ENCODE peak calls at places on chromosomes 4 and X, in six cellular contexts. One of them, this sample, is unnamed.

GRCh38 chr4:38062088-38062893 is 102.1 kb downstream of the PTTG2 start:
- DNase-seq in GM12878: no peak
- DNase-seq in A549: peak
- DNase-seq in K562: peak
- DNase-seq in IMR-90: peak
- DNase-seq in HepG2: peak
- DNase-seq in this sample: peak

GRCh38 chr4:112312610-112313239 is 15.6 kb downstream of the ALPK1 start:
- DNase-seq in GM12878: peak
- DNase-seq in A549: no peak
- DNase-seq in K562: no peak
- DNase-seq in IMR-90: no peak
- DNase-seq in HepG2: no peak
- DNase-seq in this sample: no peak

GRCh38 chr4:3862640-3863420 is 96.6 kb downstream of the ADRA2C start:
- DNase-seq in GM12878: no peak
- DNase-seq in A549: no peak
- DNase-seq in K562: peak
- DNase-seq in IMR-90: no peak
- DNase-seq in HepG2: no peak
- DNase-seq in this sample: no peak

GRCh38 chrX:2901367-2902036 is 27.6 kb downstream of the ARSD start:
- DNase-seq in GM12878: no peak
- DNase-seq in A549: peak
- DNase-seq in K562: no peak
- DNase-seq in IMR-90: peak
- DNase-seq in HepG2: peak
- DNase-seq in this sample: no peak

GRCh38 chrX:155767101-155767878 is 113.9 kb upstream of the VAMP7 start:
- DNase-seq in GM12878: peak
- DNase-seq in A549: peak
- DNase-seq in K562: peak
- DNase-seq in IMR-90: peak
- DNase-seq in HepG2: no peak
- DNase-seq in this sample: peak

GRCh38 chr4:8439168-8439567 is 1.4 kb downstream of the ACOX3 start:
- DNase-seq in GM12878: no peak
- DNase-seq in A549: no peak
- DNase-seq in K562: no peak
- DNase-seq in IMR-90: peak
- DNase-seq in HepG2: no peak
- DNase-seq in this sample: no peak

GRCh38 chrX:84340981-84341380 is 153.0 kb upstream of the RPS6KA6 start:
- DNase-seq in GM12878: no peak
- DNase-seq in A549: no peak
- DNase-seq in K562: no peak
- DNase-seq in IMR-90: peak
- DNase-seq in HepG2: no peak
- DNase-seq in this sample: no peak

GRCh38 chr4:108172231-108172779 is 3.6 kb upstream of the LEF1 start:
- DNase-seq in GM12878: no peak
- DNase-seq in A549: no peak
- DNase-seq in K562: no peak
- DNase-seq in IMR-90: no peak
- DNase-seq in HepG2: no peak
- DNase-seq in this sample: no peak

GRCh38 chr4:70556856-70557255 is 35.2 kb upstream of the AMBN start:
- DNase-seq in GM12878: no peak
- DNase-seq in A549: no peak
- DNase-seq in K562: no peak
- DNase-seq in IMR-90: peak
- DNase-seq in HepG2: no peak
- DNase-seq in this sample: no peak

GRCh38 chrX:108199691-108200090 is 108.1 kb downstream of the ATG4A start:
- DNase-seq in GM12878: no peak
- DNase-seq in A549: peak
- DNase-seq in K562: peak
- DNase-seq in IMR-90: peak
- DNase-seq in HepG2: peak
- DNase-seq in this sample: peak

GRCh38 chrX:21978346-21978745 is 37.8 kb downstream of the SMS start:
- DNase-seq in GM12878: no peak
- DNase-seq in A549: no peak
- DNase-seq in K562: no peak
- DNase-seq in IMR-90: no peak
- DNase-seq in HepG2: peak
- DNase-seq in this sample: no peak

GRCh38 chr4:147355849-147356248 is 125.0 kb upstream of the EDNRA start:
- DNase-seq in GM12878: no peak
- DNase-seq in A549: peak
- DNase-seq in K562: no peak
- DNase-seq in IMR-90: peak
- DNase-seq in HepG2: no peak
- DNase-seq in this sample: no peak

GRCh38 chr4:54940996-54941395 is 184.4 kb downstream of the KDR start:
- DNase-seq in GM12878: no peak
- DNase-seq in A549: no peak
- DNase-seq in K562: no peak
- DNase-seq in IMR-90: no peak
- DNase-seq in HepG2: no peak
- DNase-seq in this sample: no peak

GRCh38 chr4:87566276-87566675 is 37.1 kb upstream of the SPARCL1 start:
- DNase-seq in GM12878: no peak
- DNase-seq in A549: no peak
- DNase-seq in K562: no peak
- DNase-seq in IMR-90: no peak
- DNase-seq in HepG2: no peak
- DNase-seq in this sample: no peak

GRCh38 chr4:97576955-97577354 is 566.3 kb downstream of the STPG2 start:
- DNase-seq in GM12878: no peak
- DNase-seq in A549: no peak
- DNase-seq in K562: no peak
- DNase-seq in IMR-90: no peak
- DNase-seq in HepG2: no peak
- DNase-seq in this sample: no peak

GRCh38 chrX:137926090-137926489 is 360.2 kb downstream of the ZIC3 start:
- DNase-seq in GM12878: no peak
- DNase-seq in A549: peak
- DNase-seq in K562: peak
- DNase-seq in IMR-90: no peak
- DNase-seq in HepG2: no peak
- DNase-seq in this sample: peak

GRCh38 chrX:15946783-15947550 is 92.4 kb upstream of the AP1S2 start:
- DNase-seq in GM12878: no peak
- DNase-seq in A549: peak
- DNase-seq in K562: peak
- DNase-seq in IMR-90: peak
- DNase-seq in HepG2: no peak
- DNase-seq in this sample: no peak

GRCh38 chr4:76233534-76233933 is 18.0 kb upstream of the FAM47E start:
- DNase-seq in GM12878: no peak
- DNase-seq in A549: no peak
- DNase-seq in K562: peak
- DNase-seq in IMR-90: no peak
- DNase-seq in HepG2: no peak
- DNase-seq in this sample: no peak

GRCh38 chr4:76235915-76236314 is 15.6 kb upstream of the FAM47E start:
- DNase-seq in GM12878: no peak
- DNase-seq in A549: no peak
- DNase-seq in K562: no peak
- DNase-seq in IMR-90: no peak
- DNase-seq in HepG2: no peak
- DNase-seq in this sample: no peak

GRCh38 chr4:76235407-76235806 is 16.1 kb upstream of the FAM47E start:
- DNase-seq in GM12878: no peak
- DNase-seq in A549: no peak
- DNase-seq in K562: no peak
- DNase-seq in IMR-90: no peak
- DNase-seq in HepG2: no peak
- DNase-seq in this sample: no peak

GRCh38 chr4:76233967-76234678 is 17.4 kb upstream of the FAM47E start:
- DNase-seq in GM12878: no peak
- DNase-seq in A549: peak
- DNase-seq in K562: peak
- DNase-seq in IMR-90: no peak
- DNase-seq in HepG2: no peak
- DNase-seq in this sample: no peak

GRCh38 chr4:76234679-76235044 is 16.9 kb upstream of the FAM47E start:
- DNase-seq in GM12878: no peak
- DNase-seq in A549: no peak
- DNase-seq in K562: no peak
- DNase-seq in IMR-90: no peak
- DNase-seq in HepG2: no peak
- DNase-seq in this sample: no peak
- TF ChIP-seq BHLHE40 in GM12878: no peak
- TF ChIP-seq BHLHE40 in A549: no peak
- TF ChIP-seq BHLHE40 in K562: no peak
- TF ChIP-seq BHLHE40 in IMR-90: no peak
- TF ChIP-seq BHLHE40 in HepG2: no peak
- TF ChIP-seq BHLHE40 in this sample: no peak

GRCh38 chr4:13327991-13328390 is 156.1 kb downstream of the RAB28 start:
- DNase-seq in GM12878: no peak
- DNase-seq in A549: no peak
- DNase-seq in K562: no peak
- DNase-seq in IMR-90: no peak
- DNase-seq in HepG2: no peak
- DNase-seq in this sample: no peak

GRCh38 chr4:13329963-13330362 is 154.2 kb downstream of the RAB28 start:
- DNase-seq in GM12878: peak
- DNase-seq in A549: no peak
- DNase-seq in K562: no peak
- DNase-seq in IMR-90: peak
- DNase-seq in HepG2: no peak
- DNase-seq in this sample: no peak

GRCh38 chr4:13329340-13329850 is 154.7 kb downstream of the RAB28 start:
- DNase-seq in GM12878: no peak
- DNase-seq in A549: no peak
- DNase-seq in K562: no peak
- DNase-seq in IMR-90: no peak
- DNase-seq in HepG2: no peak
- DNase-seq in this sample: no peak

GRCh38 chr4:13325744-13326143 is 158.4 kb downstream of the RAB28 start:
- DNase-seq in GM12878: no peak
- DNase-seq in A549: no peak
- DNase-seq in K562: peak
- DNase-seq in IMR-90: no peak
- DNase-seq in HepG2: peak
- DNase-seq in this sample: no peak

DNA sequence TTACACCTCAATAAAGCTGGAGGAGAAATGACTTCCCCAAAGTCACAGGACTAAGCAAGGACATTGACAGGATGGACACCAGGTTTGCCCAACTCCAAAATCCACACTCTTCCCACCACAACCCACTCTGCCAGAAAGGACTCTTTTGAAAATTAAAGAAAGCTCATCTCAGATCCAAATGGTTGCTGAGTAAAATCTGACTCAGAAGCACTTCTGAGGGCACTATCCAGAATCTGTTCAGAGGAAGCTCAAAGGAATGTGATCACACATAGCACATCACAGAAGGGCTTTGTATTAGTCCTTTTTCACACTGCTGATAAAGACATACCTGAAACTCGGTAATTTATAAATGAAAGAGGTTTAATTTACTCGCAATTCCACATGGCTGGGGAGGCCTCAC is 155.5 kb downstream of the RAB28 start:
- DNase-seq in GM12878: no peak
- DNase-seq in A549: no peak
- DNase-seq in K562: no peak
- DNase-seq in IMR-90: peak
- DNase-seq in HepG2: no peak
- DNase-seq in this sample: no peak
- TF ChIP-seq BHLHE40 in GM12878: no peak
- TF ChIP-seq BHLHE40 in A549: no peak
- TF ChIP-seq BHLHE40 in K562: no peak
- TF ChIP-seq BHLHE40 in IMR-90: no peak
- TF ChIP-seq BHLHE40 in HepG2: no peak
- TF ChIP-seq BHLHE40 in this sample: no peak

GRCh38 chrX:154436597-154437397 is at the start of gene GDI1:
- DNase-seq in GM12878: no peak
- DNase-seq in A549: peak
- DNase-seq in K562: peak
- DNase-seq in IMR-90: peak
- DNase-seq in HepG2: no peak
- DNase-seq in this sample: peak

GRCh38 chrX:154435171-154435733 is 1.7 kb upstream of the GDI1 start:
- DNase-seq in GM12878: no peak
- DNase-seq in A549: no peak
- DNase-seq in K562: no peak
- DNase-seq in IMR-90: no peak
- DNase-seq in HepG2: no peak
- DNase-seq in this sample: no peak

GRCh38 chrX:154433605-154434004 is 3.3 kb upstream of the GDI1 start:
- DNase-seq in GM12878: no peak
- DNase-seq in A549: no peak
- DNase-seq in K562: no peak
- DNase-seq in IMR-90: no peak
- DNase-seq in HepG2: no peak
- DNase-seq in this sample: no peak

GRCh38 chrX:154436290-154436596 is 711 bp upstream of the GDI1 start:
- DNase-seq in GM12878: no peak
- DNase-seq in A549: no peak
- DNase-seq in K562: no peak
- DNase-seq in IMR-90: no peak
- DNase-seq in HepG2: no peak
- DNase-seq in this sample: no peak

DNA sequence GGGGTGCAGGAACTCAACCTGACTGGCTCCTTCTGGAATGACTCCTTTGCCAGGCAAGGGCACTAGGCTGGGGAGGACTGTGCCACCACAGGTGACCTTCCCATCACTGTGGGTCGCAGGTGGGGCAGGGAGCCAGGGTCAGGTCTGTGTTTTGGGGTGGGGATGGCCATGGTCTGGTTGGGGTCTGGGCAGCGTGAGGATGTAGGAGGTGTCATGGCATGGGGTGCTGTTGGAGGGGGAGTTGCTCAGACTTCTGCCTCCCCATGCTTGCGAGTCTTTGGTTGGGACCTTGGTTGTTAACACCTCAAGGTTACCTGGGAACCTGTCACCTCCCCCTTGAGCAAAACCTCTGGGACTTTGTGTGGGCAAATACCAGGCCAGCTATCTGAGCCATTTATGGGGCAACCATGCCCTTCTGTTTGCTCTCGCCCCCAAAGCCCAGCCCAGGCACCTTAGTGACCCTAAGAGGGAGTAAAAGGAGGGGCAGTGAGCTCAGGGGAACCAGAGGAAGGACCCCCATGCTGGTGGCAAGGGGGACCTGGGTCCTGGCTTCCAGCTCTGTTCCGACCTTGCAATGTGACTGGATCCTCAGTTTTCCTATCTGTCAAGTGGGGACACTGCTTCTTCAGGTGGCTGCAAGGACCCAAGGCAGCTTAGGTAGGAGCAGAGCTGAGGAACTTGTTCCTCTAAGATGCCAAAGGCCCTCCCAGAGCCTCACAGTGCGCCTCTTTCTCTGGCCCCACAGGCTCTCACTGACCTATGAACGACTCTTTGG is 2.4 kb upstream of the GDI1 start:
- DNase-seq in GM12878: no peak
- DNase-seq in A549: no peak
- DNase-seq in K562: no peak
- DNase-seq in IMR-90: no peak
- DNase-seq in HepG2: no peak
- DNase-seq in this sample: no peak
- TF ChIP-seq BHLHE40 in GM12878: no peak
- TF ChIP-seq BHLHE40 in A549: no peak
- TF ChIP-seq BHLHE40 in K562: no peak
- TF ChIP-seq BHLHE40 in IMR-90: no peak
- TF ChIP-seq BHLHE40 in HepG2: no peak
- TF ChIP-seq BHLHE40 in this sample: no peak

GRCh38 chr4:73867783-73868182 is 1.4 kb upstream of the CXCL1 start:
- DNase-seq in GM12878: no peak
- DNase-seq in A549: peak
- DNase-seq in K562: peak
- DNase-seq in IMR-90: no peak
- DNase-seq in HepG2: no peak
- DNase-seq in this sample: no peak
- TF ChIP-seq BHLHE40 in GM12878: no peak
- TF ChIP-seq BHLHE40 in A549: no peak
- TF ChIP-seq BHLHE40 in K562: no peak
- TF ChIP-seq BHLHE40 in IMR-90: no peak
- TF ChIP-seq BHLHE40 in HepG2: no peak
- TF ChIP-seq BHLHE40 in this sample: no peak

This sample was measured in HEK293T.